ENCODE peak calls at places on chromosomes 13 and 19, in eight cellular contexts. W, D, T, P, H, V, Q and F are unnamed samples.

GRCh38 chr13:67390462-67391093 is 160.4 kb upstream of the PCDH9 start:
- DNase-seq in W (no peak), D (no peak), T (no peak), P (no peak), H (no peak), V (peak), Q (no peak), F (no peak)

GRCh38 chr13:58680115-58680514 is 1048.6 kb downstream of the PCDH17 start:
- DNase-seq in W (no peak), D (no peak), T (no peak), P (no peak), H (no peak), V (no peak), Q (no peak), F (no peak)

GRCh38 chr13:100537486-100537885 is 51.1 kb downstream of the GGACT start:
- DNase-seq in W (no peak), D (no peak), T (no peak), P (no peak), H (no peak), V (no peak), Q (no peak), F (no peak)

GRCh38 chr13:73364706-73365105 is 305.9 kb downstream of the KLF5 start:
- DNase-seq in W (no peak), D (no peak), T (no peak), P (no peak), H (no peak), V (no peak), Q (no peak), F (no peak)

GRCh38 chr19:34171539-34171876 is 796 bp upstream of the LSM14A start:
- DNase-seq in W (peak), D (peak), T (no peak), P (no peak), H (no peak), V (peak), Q (peak), F (no peak)

GRCh38 chr19:42424345-42424707 is 2.9 kb downstream of the LIPE start:
- DNase-seq in W (no peak), D (no peak), T (no peak), P (no peak), H (no peak), V (no peak), Q (no peak), F (no peak)

GRCh38 chr13:51674276-51674675 is 90.0 kb downstream of the WDFY2 start:
- DNase-seq in W (no peak), D (no peak), T (no peak), P (no peak), H (peak), V (no peak), Q (no peak), F (no peak)

GRCh38 chr19:41521860-41522555 is 54.0 kb upstream of the CEACAM21 start:
- DNase-seq in W (no peak), D (peak), T (no peak), P (peak), H (peak), V (no peak), Q (no peak), F (peak)

GRCh38 chr13:72920097-72920496 is 138.2 kb downstream of the PIBF1 start:
- DNase-seq in W (no peak), D (no peak), T (no peak), P (no peak), H (no peak), V (peak), Q (no peak), F (no peak)

GRCh38 chr19:1410789-1411188 is 3.4 kb downstream of the DAZAP1 start:
- DNase-seq in W (no peak), D (no peak), T (no peak), P (no peak), H (no peak), V (no peak), Q (no peak), F (no peak)

GRCh38 chr13:113588394-113589111 is 4.0 kb downstream of the TFDP1 start:
- DNase-seq in W (no peak), D (no peak), T (no peak), P (no peak), H (no peak), V (no peak), Q (no peak), F (peak)

GRCh38 chr19:680287-681028 is 4.3 kb downstream of the FSTL3 start:
- DNase-seq in W (peak), D (peak), T (peak), P (peak), H (peak), V (peak), Q (peak), F (peak)

GRCh38 chr13:112690242-112690943 is 555 bp downstream of the ATP11A start:
- DNase-seq in W (no peak), D (peak), T (no peak), P (peak), H (peak), V (peak), Q (no peak), F (peak)

GRCh38 chr19:49020342-49020741 is 3.5 kb upstream of the LHB start:
- DNase-seq in W (no peak), D (no peak), T (no peak), P (no peak), H (no peak), V (no peak), Q (no peak), F (no peak)

GRCh38 chr13:45575830-45576180 is 39.7 kb downstream of the ERICH6B start:
- DNase-seq in W (no peak), D (no peak), T (no peak), P (no peak), H (no peak), V (no peak), Q (no peak), F (no peak)